ENCODE peak calls at places on chromosome 11, in four cellular contexts. Z, P, K and T are unnamed samples. For H3K27me3 and H3K4me1, the result is how much of the 10 kb centered on the place peaks cover.

GRCh38 chr11:23021287-23021863 is 161.1 kb upstream of the CCDC179 start:
- DNase-seq in P (no peak), Z (peak), K (no peak), T (no peak)

GRCh38 chr11:6240691-6241285 is 1.9 kb downstream of the CNGA4 start:
- DNase-seq in K (no peak), P (no peak), Z (no peak), T (no peak)

GRCh38 chr11:10930961-10931760 is 73.3 kb upstream of the ZBED5 start:
- DNase-seq in P (peak), K (peak), Z (peak), T (no peak)

GRCh38 chr11:114774599-114775365 is 96.5 kb downstream of the NXPE2 start:
- DNase-seq in P (no peak), K (peak), Z (peak), T (no peak)

GRCh38 chr11:27319065-27319464 is 44.0 kb downstream of the CCDC34 start:
- DNase-seq in P (no peak), K (no peak), Z (peak), T (no peak)

GRCh38 chr11:44256673-44257291 is 53.2 kb downstream of the ALX4 start:
- DNase-seq in K (no peak), P (no peak), Z (no peak), T (no peak)

GRCh38 chr11:63250162-63251050 is 7.0 kb upstream of the SLC22A25 start:
- DNase-seq in P (no peak), Z (no peak), K (no peak), T (no peak)

GRCh38 chr11:95157824-95158223 is 68.2 kb downstream of the ENDOD1 start:
- DNase-seq in P (no peak), K (no peak), Z (no peak), T (no peak)

GRCh38 chr11:30346068-30346688 is 23.3 kb downstream of the ARL14EP start:
- DNase-seq in P (no peak), K (no peak), Z (no peak), T (no peak)

GRCh38 chr11:45436118-45436517 is 150.0 kb upstream of the SYT13 start:
- DNase-seq in Z (no peak), K (no peak), P (no peak), T (no peak)

GRCh38 chr11:68296344-68297051 is 15.9 kb upstream of the LRP5 start:
- DNase-seq in P (no peak), Z (no peak), K (no peak), T (no peak)

GRCh38 chr11:58637367-58637766 is 14.9 kb downstream of the CNTF start:
- DNase-seq in P (no peak), K (no peak), Z (no peak), T (no peak)

GRCh38 chr11:69617682-69618081 is 23.3 kb upstream of the CCND1 start:
- DNase-seq in K (no peak), Z (no peak), P (no peak), T (no peak)

GRCh38 chr11:8604078-8604723 is 10.2 kb upstream of the STK33 start:
- DNase-seq in Z (peak), P (no peak), K (peak), T (peak)

GRCh38 chr11:113613619-113614018 is 92.5 kb downstream of the TMPRSS5 start:
- DNase-seq in Z (peak), P (no peak), K (no peak), T (no peak)

GRCh38 chr11:127524618-127525017 is 524.0 kb upstream of the KIRREL3 start:
- DNase-seq in K (no peak), Z (no peak), P (no peak), T (no peak)

GRCh38 chr11:88281317-88281712 is 56.2 kb downstream of the CTSC start:
- DNase-seq in K (no peak), Z (no peak), P (no peak), T (no peak)

GRCh38 chr11:65849771-65850216 is 8.2 kb downstream of the CFL1 start:
- DNase-seq in Z (no peak), K (no peak), P (no peak), T (peak)

GRCh38 chr11:32118025-32118974 is 27.4 kb downstream of the RCN1 start:
- DNase-seq in P (no peak), Z (peak), K (no peak), T (no peak)

GRCh38 chr11:100824041-100824440 is 137.0 kb downstream of the ARHGAP42 start:
- DNase-seq in Z (no peak), P (no peak), K (no peak), T (no peak)

GRCh38 chr11:88206746-88207145 is 31.5 kb upstream of the RAB38 start:
- DNase-seq in Z (peak), P (no peak), K (no peak), T (no peak)

GRCh38 chr11:72864692-72865655 is 50.8 kb downstream of the ATG16L2 start:
- DNase-seq in P (no peak), Z (peak), K (no peak), T (no peak)

GRCh38 chr11:26947379-26947844 is 46.5 kb upstream of the FIBIN start:
- DNase-seq in K (no peak), P (no peak), Z (peak), T (peak)

GRCh38 chr11:84541711-84542340 is 1085.3 kb downstream of the DLG2 start:
- DNase-seq in P (no peak), K (no peak), Z (peak), T (no peak)

GRCh38 chr11:69295995-69296889 is 2.3 kb downstream of the MYEOV start:
- DNase-seq in Z (no peak), K (no peak), P (peak), T (no peak)

GRCh38 chr11:96237759-96238158 is 105.2 kb downstream of the MAML2 start:
- DNase-seq in Z (no peak), P (no peak), K (no peak), T (no peak)

GRCh38 chr11:17649696-17650600 is 69.4 kb upstream of the MYOD1 start:
- DNase-seq in Z (peak), K (no peak), P (no peak), T (no peak)

GRCh38 chr11:9211322-9211721 is 53.8 kb downstream of the DENND5A start:
- DNase-seq in Z (no peak), K (no peak), P (no peak), T (no peak)

GRCh38 chr11:127651175-127651887 is 650.8 kb upstream of the KIRREL3 start:
- DNase-seq in K (no peak), P (no peak), Z (peak), T (no peak)

GRCh38 chr11:10645212-10645795 is 48.3 kb downstream of the IRAG1 start:
- DNase-seq in K (no peak), P (no peak), Z (no peak), T (no peak)

GRCh38 chr11:61082931-61083531 is 19.3 kb upstream of the CD5 start:
- DNase-seq in P (no peak), Z (no peak), K (no peak), T (no peak)

GRCh38 chr11:8937159-8937558 is 4.4 kb upstream of the C11orf16 start:
- DNase-seq in P (no peak), K (no peak), Z (no peak), T (no peak)

GRCh38 chr11:118660646-118661424 is 18.6 kb downstream of the TREH start:
- DNase-seq in P (no peak), K (no peak), Z (no peak), T (no peak)

GRCh38 chr11:69799582-69799981 is 19.6 kb downstream of the FGF3 start:
- DNase-seq in K (no peak), Z (peak), P (no peak), T (no peak)

GRCh38 chr11:64876226-64876750 is 2.1 kb downstream of the EHD1 start:
- DNase-seq in Z (no peak), P (peak), K (no peak), T (no peak)

GRCh38 chr11:123718075-123718868 is 23.2 kb downstream of the ZNF202 start:
- DNase-seq in P (no peak), K (no peak), Z (no peak), T (no peak)

GRCh38 chr11:420911-421321 is 6.1 kb upstream of the SIGIRR start:
- DNase-seq in K (peak), Z (no peak), P (peak), T (peak)

GRCh38 chr11:422249-422656 is 7.5 kb upstream of the SIGIRR start:
- DNase-seq in K (peak), P (peak), Z (no peak), T (peak)

GRCh38 chr11:426851-427250 is 12.1 kb upstream of the SIGIRR start:
- DNase-seq in K (no peak), P (peak), Z (no peak), T (peak)

GRCh38 chr11:425301-425700 is 10.5 kb upstream of the SIGIRR start:
- DNase-seq in Z (no peak), P (no peak), K (no peak), T (no peak)

DNA sequence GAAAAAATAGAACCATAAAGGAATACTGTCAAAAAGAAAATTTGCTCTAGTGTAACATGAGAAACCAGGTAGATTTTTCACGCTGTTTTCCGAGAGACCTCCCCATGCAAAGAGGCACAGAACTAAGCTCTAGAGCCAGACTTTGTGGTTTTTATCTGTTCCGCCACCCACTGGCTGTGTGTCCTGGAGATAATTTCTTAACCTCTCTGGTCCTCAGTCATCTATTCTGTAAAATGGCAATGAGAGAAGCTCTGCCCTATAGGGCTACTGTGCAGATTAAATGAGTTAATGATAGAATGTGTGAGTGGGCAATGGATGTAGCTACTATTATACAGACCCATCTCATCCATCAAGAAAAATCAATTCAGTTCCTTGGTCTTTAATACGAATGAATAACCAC is 9.4 kb upstream of the SIGIRR start:
- DNase-seq in Z (no peak), K (no peak), P (no peak), T (no peak)
- H3K27me3 ChIP-seq in Z (under half), K (under half), P (under half), T (under half)

DNA sequence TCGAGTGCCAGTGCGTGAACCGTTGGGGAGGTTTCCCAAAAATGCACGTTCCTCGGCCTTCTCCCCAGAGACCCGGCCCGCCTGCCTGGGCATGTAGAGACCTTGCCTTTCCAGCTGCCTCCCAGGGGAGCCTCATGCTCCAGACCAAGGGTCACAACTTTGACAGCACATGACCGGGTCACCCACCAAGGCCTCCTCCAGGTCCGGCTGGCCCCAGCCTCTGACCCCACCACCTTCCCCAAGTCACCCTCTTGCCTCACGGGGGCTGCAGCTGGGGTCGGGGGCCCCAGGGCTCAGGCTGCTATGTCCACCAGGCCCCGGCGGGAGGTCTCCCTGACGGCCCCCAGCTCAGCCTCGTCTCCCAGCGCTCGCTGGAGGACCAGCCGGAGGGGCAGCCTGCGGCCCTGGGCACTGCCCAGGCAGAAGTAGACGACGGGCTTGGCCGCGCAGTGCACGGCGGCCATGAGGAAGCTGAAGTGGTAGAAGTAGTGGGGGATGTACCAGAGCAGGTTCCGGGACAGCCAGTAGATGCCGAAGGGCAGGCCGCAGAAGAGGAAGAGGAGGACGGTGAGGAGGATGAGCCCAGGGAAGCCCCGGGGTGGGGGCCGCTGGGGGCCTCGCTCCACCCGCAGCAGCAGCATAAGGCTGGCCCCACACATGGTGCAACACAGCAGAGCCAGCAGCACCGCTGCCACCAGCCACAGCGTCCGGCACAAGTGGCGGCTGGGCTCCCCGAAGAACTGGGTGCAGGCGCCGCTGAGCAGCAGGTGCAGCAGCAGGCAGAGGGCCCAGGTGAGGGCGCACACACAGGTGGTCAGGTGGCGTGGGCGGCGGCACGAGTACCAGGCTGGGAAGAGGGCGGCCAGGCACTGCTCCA is 4.4 kb downstream of the MRGPRE start:
- DNase-seq in P (peak), K (no peak), Z (no peak), T (no peak)
- H3K4me1 ChIP-seq in P (under half), K (under half), Z (under half), T (under half)

DNA sequence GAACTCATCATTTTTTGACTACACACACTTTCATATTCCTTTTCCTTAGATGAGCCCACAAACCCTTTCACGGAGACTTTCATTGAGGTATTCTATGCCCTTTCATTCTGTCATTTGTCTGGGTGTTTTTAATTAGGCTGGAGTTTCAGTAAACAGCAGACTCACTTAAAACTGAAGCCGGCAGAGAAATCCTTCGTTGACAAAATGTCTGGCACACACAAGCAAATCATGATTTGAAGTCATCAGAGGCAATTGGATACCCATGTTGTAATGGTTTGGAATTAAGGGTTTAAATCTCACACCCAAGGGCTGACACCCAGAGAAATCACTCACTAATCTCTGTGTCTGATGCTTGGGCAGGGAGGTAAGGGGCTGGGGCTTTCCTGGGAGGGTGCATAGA is 127.1 kb downstream of the EHF start:
- DNase-seq in K (no peak), Z (no peak), P (no peak), T (no peak)
- H3K27ac ChIP-seq in K (no peak), Z (no peak), P (no peak), T (no peak)

GRCh38 chr11:71252434-71252781 is at the start of gene SHANK2:
- DNase-seq in Z (no peak), P (peak), K (peak), T (no peak)
- H3K27me3 ChIP-seq in Z (under half), P (under half), K (under half), T (under half)

GRCh38 chr11:76801205-76801604 is 18.0 kb downstream of the TSKU start:
- DNase-seq in P (no peak), Z (no peak), K (peak), T (no peak)
- H3K4me1 ChIP-seq in P (half or more), Z (under half), K (under half), T (under half)

DNA sequence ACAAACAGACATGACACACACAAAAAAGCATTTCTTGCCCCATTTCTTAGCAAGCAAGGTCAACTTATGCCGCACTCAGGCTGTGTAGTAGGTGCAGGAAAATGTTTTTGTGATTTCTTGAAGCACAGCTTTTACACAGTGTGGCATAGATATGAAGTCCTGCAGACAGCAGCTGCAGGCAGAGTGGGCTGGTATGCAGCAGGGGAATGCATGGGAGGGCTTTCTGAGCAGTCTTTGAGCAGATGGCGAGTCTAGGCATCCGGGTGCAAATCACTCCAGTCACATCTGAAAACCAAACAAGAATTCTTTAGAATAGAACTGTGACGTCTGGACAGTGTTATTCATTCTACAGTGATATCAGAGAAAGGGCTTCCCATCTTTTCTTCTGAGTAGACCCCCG is 87.5 kb downstream of the BLID start:
- DNase-seq in K (no peak), Z (no peak), P (no peak), T (no peak)
- H3K27ac ChIP-seq in K (no peak), Z (no peak), P (no peak), T (no peak)

GRCh38 chr11:18785416-18785815 is 6.2 kb downstream of the PTPN5 start:
- DNase-seq in Z (no peak), P (no peak), K (no peak), T (no peak)
- H3K27me3 ChIP-seq in Z (under half), P (under half), K (under half), T (under half)

GRCh38 chr11:12402027-12402426 is 24.7 kb downstream of the PARVA start:
- DNase-seq in Z (peak), P (no peak), K (no peak), T (no peak)

GRCh38 chr11:12403122-12403994 is 26.0 kb downstream of the PARVA start:
- DNase-seq in Z (peak), P (no peak), K (no peak), T (no peak)

GRCh38 chr11:12397953-12398352 is 20.6 kb downstream of the PARVA start:
- DNase-seq in P (no peak), Z (peak), K (no peak), T (no peak)

GRCh38 chr11:12402691-12403120 is 25.3 kb downstream of the PARVA start:
- DNase-seq in K (no peak), P (no peak), Z (peak), T (no peak)

DNA sequence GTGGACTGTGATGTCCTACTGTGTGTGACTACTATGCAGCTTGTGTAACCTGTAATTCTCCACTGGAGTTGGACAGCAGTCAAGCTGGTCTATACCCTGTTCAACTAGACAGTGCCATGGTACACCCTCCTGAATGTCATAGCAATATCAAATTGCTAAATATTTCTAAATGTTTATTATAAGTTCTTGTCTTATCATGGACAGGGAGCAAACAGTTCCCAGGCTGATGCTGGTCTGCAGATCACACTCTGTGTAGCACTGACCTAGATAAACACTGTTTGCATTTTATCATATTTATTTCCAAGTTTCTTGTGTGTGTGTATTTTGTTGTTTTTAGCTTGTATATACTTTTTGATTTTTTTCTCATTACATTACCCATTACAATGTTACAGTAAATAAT is 22.0 kb downstream of the PARVA start:
- DNase-seq in P (no peak), Z (no peak), K (no peak), T (no peak)
- H3K4me1 ChIP-seq in P (under half), Z (under half), K (under half), T (under half)

GRCh38 chr11:111205622-111206385 is 39.7 kb upstream of the POU2AF2 start:
- DNase-seq in Z (no peak), K (no peak), P (no peak), T (no peak)

GRCh38 chr11:111207213-111207612 is 38.3 kb upstream of the POU2AF2 start:
- DNase-seq in Z (no peak), K (no peak), P (no peak), T (no peak)

GRCh38 chr11:111206472-111206871 is 39.1 kb upstream of the POU2AF2 start:
- DNase-seq in K (no peak), Z (peak), P (no peak), T (no peak)
- H3K27ac ChIP-seq in K (no peak), Z (peak), P (no peak), T (peak)